ENCODE peak calls at places on chromosomes 13 and 19, in eight cellular contexts. Y is HAP-1, F is mucosa of descending colon, H is heart left ventricle, Z is astrocyte, G is right cardiac atrium, U is IMR-90, N is hepatocyte. X is an unnamed sample.

GRCh38 chr19:53865918-53866696 is 1.6 kb upstream of the MYADM start:
- DNase-seq in Y (no peak), F (peak; percentile 78), H (peak; percentile 90), Z (no peak), G (peak; percentile 96), U (peak; percentile 39), N (peak; percentile 91), X (peak; percentile 38)

GRCh38 chr13:102510072-102510471 is 86.7 kb upstream of the TPP2 start:
- DNase-seq in Y (no peak), F (no peak), H (no peak), Z (no peak), G (no peak), U (no peak), N (no peak), X (no peak)

GRCh38 chr13:64413529-64413928 is 2816.6 kb downstream of the PCDH9 start:
- DNase-seq in Y (no peak), F (no peak), H (no peak), Z (no peak), G (no peak), U (no peak), N (no peak), X (no peak)

GRCh38 chr13:94660695-94661324 is 51.5 kb downstream of the SOX21 start:
- DNase-seq in Y (peak; percentile 47), F (no peak), H (no peak), Z (peak; percentile 7), G (no peak), U (peak; percentile 41), N (no peak), X (no peak)

GRCh38 chr13:34933786-34934185 is 8.3 kb upstream of the NBEA start:
- DNase-seq in Y (no peak), F (no peak), H (no peak), Z (no peak), G (no peak), U (no peak), N (no peak), X (no peak)

GRCh38 chr13:26967119-26968038 is 204.2 kb downstream of the USP12 start:
- DNase-seq in Y (no peak), F (peak; percentile 49), H (peak; percentile 72), Z (no peak), G (peak; percentile 86), U (no peak), N (no peak), X (no peak)

GRCh38 chr19:24177686-24178085 is 90.7 kb downstream of the ZNF254 start:
- DNase-seq in Y (no peak), F (no peak), H (no peak), Z (no peak), G (peak; percentile 33), U (no peak), N (no peak), X (no peak)

GRCh38 chr13:114259374-114259773 is 22.0 kb upstream of the UPF3A start:
- DNase-seq in Y (no peak), F (no peak), H (no peak), Z (no peak), G (no peak), U (no peak), N (no peak), X (no peak)

GRCh38 chr13:60226507-60226906 is 62.8 kb upstream of the DIAPH3 start:
- DNase-seq in Y (peak; percentile 44), F (peak; percentile 23), H (no peak), Z (peak; percentile 2), G (peak; percentile 30), U (peak; percentile 47), N (peak; percentile 43), X (peak; percentile 8)

DNA sequence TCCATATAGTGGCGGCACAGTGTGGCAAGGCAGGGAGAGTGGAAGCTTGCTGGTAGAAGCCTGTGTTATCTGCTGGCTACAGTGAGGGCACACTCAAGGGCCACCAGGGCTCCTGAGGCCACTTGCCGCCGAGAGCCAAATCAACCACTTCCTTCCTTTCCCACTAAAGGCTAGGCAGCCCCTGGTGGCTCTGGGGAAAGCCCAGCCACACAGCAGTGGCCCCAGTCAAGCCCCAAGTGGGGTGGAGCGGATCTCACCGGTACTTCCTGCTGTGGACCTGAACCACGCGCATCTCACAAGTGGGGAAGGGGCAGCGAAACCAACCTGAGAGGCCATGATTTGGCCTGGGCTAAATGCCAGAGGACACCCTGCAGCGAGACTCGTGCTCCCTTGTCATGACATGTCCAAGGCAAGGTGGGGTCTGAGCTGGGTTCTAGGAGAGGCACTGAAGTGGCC is 21.9 kb upstream of the SLC35E1 start:
- DNase-seq in Y (no peak), F (no peak), H (no peak), Z (no peak), G (no peak), U (no peak), N (no peak), X (no peak)
- H3K4me1 ChIP-seq in Y (no peaks in the 10 kb centered on the region), F (peaks cover 21% of the 10 kb centered on the region), H (peaks cover 68% of the 10 kb centered on the region), Z (peaks cover 7% of the 10 kb centered on the region), G (peaks cover 17% of the 10 kb centered on the region), U (peaks cover 9% of the 10 kb centered on the region), N (no peaks in the 10 kb centered on the region), X (peaks cover 30% of the 10 kb centered on the region)

GRCh38 chr19:2453431-2454025 is 3.2 kb downstream of the LMNB2 start:
- DNase-seq in Y (no peak), F (no peak), H (no peak), Z (no peak), G (peak; percentile 40), U (no peak), N (no peak), X (no peak)

GRCh38 chr19:2451741-2452140 is 5.0 kb downstream of the LMNB2 start:
- DNase-seq in Y (no peak), F (no peak), H (no peak), Z (no peak), G (peak; percentile 30), U (no peak), N (no peak), X (no peak)

GRCh38 chr19:2454199-2454961 is 2.4 kb downstream of the LMNB2 start:
- DNase-seq in Y (no peak), F (no peak), H (no peak), Z (no peak), G (no peak), U (no peak), N (no peak), X (no peak)

GRCh38 chr19:2449019-2449418 is 7.7 kb downstream of the LMNB2 start:
- DNase-seq in Y (no peak), F (no peak), H (no peak), Z (no peak), G (no peak), U (no peak), N (no peak), X (no peak)

GRCh38 chr19:2451138-2451537 is 5.6 kb downstream of the LMNB2 start:
- DNase-seq in Y (no peak), F (no peak), H (no peak), Z (no peak), G (no peak), U (no peak), N (no peak), X (no peak)
- H3K4me1 ChIP-seq in Y (peaks cover 9% of the 10 kb centered on the region), F (peaks cover 7% of the 10 kb centered on the region), H (peaks cover 8% of the 10 kb centered on the region), Z (peaks cover 12% of the 10 kb centered on the region), G (no peaks in the 10 kb centered on the region), U (no peaks in the 10 kb centered on the region), N (no peaks in the 10 kb centered on the region), X (peaks cover 14% of the 10 kb centered on the region)

GRCh38 chr13:107799001-107799400 is 416.3 kb downstream of the LIG4 start:
- DNase-seq in Y (no peak), F (no peak), H (no peak), Z (no peak), G (no peak), U (peak; percentile 41), N (no peak), X (no peak)
- H3K4me1 ChIP-seq in Y (no peaks in the 10 kb centered on the region), F (no peaks in the 10 kb centered on the region), H (no peaks in the 10 kb centered on the region), Z (no peaks in the 10 kb centered on the region), G (no peaks in the 10 kb centered on the region), U (peaks cover 4% of the 10 kb centered on the region), N (no peaks in the 10 kb centered on the region), X (no peaks in the 10 kb centered on the region)

DNA sequence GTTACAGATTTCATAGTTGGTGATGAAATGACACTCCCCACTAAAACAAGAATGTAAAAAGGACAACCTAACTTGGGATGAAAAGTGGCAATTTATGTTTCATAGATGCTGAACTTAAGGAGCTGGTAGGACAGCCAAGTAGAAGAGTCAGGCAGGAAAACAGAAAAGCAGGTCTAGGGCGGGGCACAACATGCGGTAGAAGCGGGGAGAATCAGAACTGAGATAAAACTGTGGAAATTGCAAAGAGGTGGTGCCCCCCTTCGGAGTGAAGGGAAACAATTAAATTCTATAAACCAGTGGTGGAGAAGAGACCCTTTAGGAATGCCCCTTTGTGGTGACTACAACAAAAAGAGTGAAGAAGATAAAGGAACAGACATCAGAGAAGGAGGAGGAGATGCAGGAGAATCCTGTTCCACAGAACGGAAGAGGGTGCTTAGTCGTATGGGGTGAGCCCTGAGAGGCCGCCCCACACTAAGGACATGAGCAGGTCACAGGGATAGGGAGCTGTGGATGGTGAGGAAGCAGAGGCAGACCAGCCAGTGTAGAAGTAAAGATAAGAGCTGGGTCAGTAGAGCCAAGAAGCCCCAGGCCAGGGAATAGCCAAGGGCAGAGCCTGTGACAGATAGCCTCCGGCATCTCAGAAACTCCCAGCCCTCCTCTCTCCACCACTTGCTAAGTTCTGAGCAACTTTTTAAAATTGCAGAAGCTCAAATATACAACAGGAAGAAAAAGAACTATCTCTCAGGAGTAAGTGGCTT is 100.3 kb upstream of the DOCK9 start:
- DNase-seq in Y (no peak), F (no peak), H (no peak), Z (no peak), G (no peak), U (no peak), N (no peak), X (no peak)
- H3K4me1 ChIP-seq in Y (no peaks in the 10 kb centered on the region), F (peaks cover 7% of the 10 kb centered on the region), H (peaks cover 10% of the 10 kb centered on the region), Z (no peaks in the 10 kb centered on the region), G (no peaks in the 10 kb centered on the region), U (no peaks in the 10 kb centered on the region), N (peaks cover 15% of the 10 kb centered on the region), X (no peaks in the 10 kb centered on the region)

DNA sequence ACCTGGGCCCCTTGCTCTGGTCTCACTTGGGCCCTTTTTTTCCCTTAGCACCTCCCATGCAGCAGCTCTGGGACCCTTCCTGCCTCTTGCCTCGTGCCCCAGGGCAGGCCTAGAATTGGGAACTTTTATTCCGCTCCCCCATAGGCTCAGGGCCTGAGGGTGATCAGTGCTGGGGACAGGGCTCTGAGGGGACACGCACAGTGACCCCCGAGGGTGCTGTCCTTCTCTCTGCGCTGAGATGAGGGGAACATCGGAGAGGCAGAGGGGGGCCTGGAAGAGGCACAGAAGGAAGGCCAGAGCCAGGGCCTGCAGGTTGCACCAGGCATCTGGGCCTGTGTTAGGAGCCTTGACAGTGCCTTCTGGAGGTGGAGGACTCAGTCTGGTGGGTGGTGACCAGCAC is 10.8 kb downstream of the EPN1 start:
- DNase-seq in Y (no peak), F (no peak), H (no peak), Z (no peak), G (peak; percentile 19), U (no peak), N (no peak), X (no peak)
- H3K4me1 ChIP-seq in Y (no peaks in the 10 kb centered on the region), F (peaks cover 75% of the 10 kb centered on the region), H (peaks cover 8% of the 10 kb centered on the region), Z (peaks cover 4% of the 10 kb centered on the region), G (no peaks in the 10 kb centered on the region), U (peaks cover 5% of the 10 kb centered on the region), N (peaks cover 25% of the 10 kb centered on the region), X (no peaks in the 10 kb centered on the region)

DNA sequence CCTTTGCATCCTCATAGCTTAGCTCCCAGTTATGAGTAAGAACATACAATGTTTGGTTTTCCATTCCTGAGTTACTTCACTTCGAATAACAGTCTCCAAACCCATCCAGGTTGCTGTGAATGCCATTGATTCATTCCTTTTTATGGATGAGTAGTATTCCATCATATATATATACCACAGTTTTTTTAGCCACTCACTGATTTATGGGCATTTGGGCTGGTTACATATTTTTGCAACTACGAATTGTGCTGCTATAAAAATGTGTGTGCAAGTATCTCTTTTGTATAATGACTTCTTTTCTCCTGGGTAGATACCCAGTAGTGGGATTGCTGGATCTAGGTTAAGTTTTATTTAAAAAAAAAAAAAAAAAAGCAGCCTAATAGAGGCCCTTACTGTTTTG is 14.1 kb downstream of the TNFRSF19 start:
- DNase-seq in Y (no peak), F (no peak), H (no peak), Z (no peak), G (no peak), U (no peak), N (no peak), X (no peak)
- H3K4me1 ChIP-seq in Y (peaks cover 15% of the 10 kb centered on the region), F (no peaks in the 10 kb centered on the region), H (peaks cover 36% of the 10 kb centered on the region), Z (no peaks in the 10 kb centered on the region), G (peaks cover 2% of the 10 kb centered on the region), U (peaks cover 8% of the 10 kb centered on the region), N (peaks cover 10% of the 10 kb centered on the region), X (peaks cover 7% of the 10 kb centered on the region)

X was measured in mammary epithelial cell.